ENCODE peak calls at places on chromosomes 16 and 17, in five cellular contexts. W is IMR-90, P is stomach, Q is AG04450, J is transverse colon. X is an unnamed sample.

GRCh38 chr17:71821512-71821911 is 299.3 kb upstream of the SOX9 start:
- DNase-seq in W (no peak), P (no peak), Q (no peak), J (no peak), X (no peak)

GRCh38 chr17:49602783-49603182 is 27.1 kb downstream of the NXPH3 start:
- DNase-seq in Q (no peak), P (no peak), W (no peak), J (no peak), X (no peak)

GRCh38 chr17:16929281-16929680 is 42.6 kb downstream of the TNFRSF13B start:
- DNase-seq in W (no peak), Q (no peak), J (no peak), P (no peak), X (no peak)

GRCh38 chr16:5206331-5206990 is 108.9 kb upstream of the EEF2KMT start:
- DNase-seq in J (no peak), P (no peak), W (no peak), Q (no peak), X (no peak)

GRCh38 chr16:3348547-3349167 is 7.0 kb upstream of the OR2C1 start:
- DNase-seq in J (no peak), Q (no peak), W (no peak), P (no peak), X (no peak)

GRCh38 chr17:81046770-81047359 is 11.9 kb downstream of the BAIAP2 start:
- DNase-seq in P (peak), W (no peak), Q (no peak), J (no peak), X (no peak)

GRCh38 chr16:16067127-16067526 is 117.7 kb downstream of the ABCC1 start:
- DNase-seq in P (no peak), J (peak), W (peak), Q (no peak), X (no peak)

GRCh38 chr16:86775401-86775985 is 197.1 kb downstream of the FOXL1 start:
- DNase-seq in W (peak), P (no peak), J (no peak), Q (no peak), X (peak)

GRCh38 chr16:22734313-22734869 is 79.6 kb upstream of the HS3ST2 start:
- DNase-seq in J (no peak), P (peak), Q (no peak), W (no peak), X (no peak)

GRCh38 chr17:17613708-17614114 is 22.2 kb upstream of the PEMT start:
- DNase-seq in P (peak), W (peak), Q (peak), J (peak), X (no peak)

GRCh38 chr17:78428842-78429617 is 50.6 kb downstream of the PGS1 start:
- DNase-seq in Q (no peak), J (no peak), P (no peak), W (peak), X (no peak)

GRCh38 chr17:8800656-8801055 is 1.5 kb upstream of the MFSD6L start:
- DNase-seq in P (no peak), J (no peak), Q (no peak), W (no peak), X (no peak)

GRCh38 chr16:69324585-69325253 is 5.7 kb downstream of the PDF start:
- DNase-seq in Q (no peak), J (no peak), W (no peak), P (no peak), X (no peak)

GRCh38 chr17:30345527-30346075 is 11.7 kb upstream of the TMIGD1 start:
- DNase-seq in J (no peak), W (no peak), Q (no peak), P (no peak), X (no peak)

GRCh38 chr16:70657956-70658355 is 11.6 kb downstream of the IL34 start:
- DNase-seq in P (no peak), Q (no peak), J (no peak), W (no peak), X (no peak)

GRCh38 chr16:49365711-49366509 is 7.7 kb upstream of the C16orf78 start:
- DNase-seq in W (no peak), Q (no peak), J (no peak), P (no peak), X (no peak)

GRCh38 chr17:3794890-3795757 is 5.9 kb downstream of the ITGAE start:
- DNase-seq in W (peak), Q (no peak), J (no peak), P (no peak), X (peak)

GRCh38 chr17:45223541-45224528 is 2.1 kb downstream of the FMNL1 start:
- DNase-seq in P (no peak), J (no peak), W (no peak), Q (no peak), X (no peak)
- TF ChIP-seq CTCF in P (no peak), J (no peak), W (no peak), Q (no peak), X (no peak)

GRCh38 chr17:82935944-82936767 is 96.3 kb upstream of the ZNF750 start:
- DNase-seq in J (no peak), Q (no peak), W (no peak), P (peak), X (peak)
- H3K4me3 ChIP-seq in J (no peak), Q (no peak), W (no peak), P (no peak), X (no peak)

DNA sequence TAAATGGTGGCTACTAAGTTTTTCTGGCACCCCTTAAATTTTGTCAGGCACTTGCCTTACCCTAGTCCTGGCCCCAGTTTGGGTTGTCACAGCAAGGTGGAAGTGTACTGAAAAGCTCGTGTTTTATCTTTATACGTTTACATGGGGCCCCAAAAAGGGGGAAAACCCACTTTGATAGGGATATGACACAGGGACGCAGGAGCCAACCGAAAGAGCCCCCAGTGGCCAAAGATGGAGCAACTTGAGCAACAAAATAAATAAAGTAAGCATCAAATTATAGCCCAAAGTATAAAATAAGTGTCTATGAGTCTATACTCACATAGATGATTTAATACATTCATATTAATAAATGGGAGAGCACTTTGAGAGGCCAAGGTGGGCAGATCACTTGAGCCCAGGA is 5.0 kb upstream of the CETP start:
- DNase-seq in J (no peak), P (no peak), Q (no peak), W (no peak), X (no peak)
- TF ChIP-seq CTCF in J (no peak), P (no peak), Q (no peak), W (peak), X (no peak)

GRCh38 chr17:20994779-20995149 is 48.0 kb downstream of the USP22 start:
- DNase-seq in W (no peak), P (no peak), J (peak), Q (no peak), X (no peak)
- H3K4me3 ChIP-seq in W (no peak), P (no peak), J (no peak), Q (no peak), X (no peak)

GRCh38 chr17:63835167-63835720 is 7.2 kb downstream of the SMARCD2 start:
- DNase-seq in J (no peak), Q (no peak), W (no peak), P (no peak), X (no peak)
- TF ChIP-seq CTCF in J (no peak), Q (no peak), W (no peak), P (no peak), X (no peak)

GRCh38 chr16:14004719-14005315 is 66.3 kb upstream of the MRTFB start:
- DNase-seq in W (no peak), P (no peak), J (no peak), Q (no peak), X (no peak)

GRCh38 chr16:14002416-14002815 is 68.7 kb upstream of the MRTFB start:
- DNase-seq in P (no peak), Q (no peak), J (no peak), W (no peak), X (no peak)

GRCh38 chr16:14004031-14004718 is 66.9 kb upstream of the MRTFB start:
- DNase-seq in P (no peak), W (no peak), J (no peak), Q (no peak), X (no peak)

GRCh38 chr16:14001521-14001920 is 69.6 kb upstream of the MRTFB start:
- DNase-seq in J (no peak), P (no peak), W (no peak), Q (no peak), X (no peak)

GRCh38 chr16:14003119-14003570 is 68.0 kb upstream of the MRTFB start:
- DNase-seq in W (peak), Q (no peak), J (peak), P (no peak), X (no peak)
- H3K4me3 ChIP-seq in W (peak), Q (peak), J (peak), P (peak), X (no peak)

GRCh38 chr17:66451188-66452149 is 149.1 kb downstream of the PRKCA start:
- DNase-seq in Q (no peak), W (no peak), P (peak), J (peak), X (peak)
- TF ChIP-seq CTCF in Q (no peak), W (peak), P (no peak), J (peak), X (no peak)

GRCh38 chr16:19716183-19716582 is 1.8 kb downstream of the KNOP1 start:
- DNase-seq in W (no peak), J (peak), Q (no peak), P (no peak), X (no peak)
- H3K4me3 ChIP-seq in W (no peak), J (peak), Q (peak), P (no peak), X (no peak)

GRCh38 chr16:17467923-17468540 is 2.7 kb downstream of the XYLT1 start:
- DNase-seq in J (peak), W (peak), P (peak), Q (peak), X (peak)
- TF ChIP-seq CTCF in J (peak), W (peak), P (no peak), Q (peak), X (peak)